ENCODE peak calls at places on chromosome 3, in five cellular contexts. One of them, this sample, is unnamed.
A peak's percentile ranks its signal among the peaks of the same experiment; 100 is the strongest.

GRCh38 chr3:48015451-48016182 is 599 bp downstream of the MAP4 start:
- DNase-seq in SK-N-DZ: peak; percentile 50
- DNase-seq in NCI-H748 treated with DMSO at 0.1 percent for 48 hours: no peak
- DNase-seq in RPMI8226: no peak
- DNase-seq in left cardiac atrium: no peak
- DNase-seq in this sample: no peak

GRCh38 chr3:197792019-197792647 is 1.1 kb downstream of the LRCH3 start:
- DNase-seq in SK-N-DZ: peak; percentile 14
- DNase-seq in NCI-H748 treated with DMSO at 0.1 percent for 48 hours: no peak
- DNase-seq in RPMI8226: no peak
- DNase-seq in left cardiac atrium: no peak
- DNase-seq in this sample: no peak

GRCh38 chr3:4571690-4572334 is 78.7 kb downstream of the ITPR1 start:
- DNase-seq in SK-N-DZ: peak; percentile 30
- DNase-seq in NCI-H748 treated with DMSO at 0.1 percent for 48 hours: no peak
- DNase-seq in RPMI8226: no peak
- DNase-seq in left cardiac atrium: no peak
- DNase-seq in this sample: no peak

GRCh38 chr3:189278211-189278610 is 106.4 kb downstream of the TPRG1 start:
- DNase-seq in SK-N-DZ: no peak
- DNase-seq in NCI-H748 treated with DMSO at 0.1 percent for 48 hours: no peak
- DNase-seq in RPMI8226: no peak
- DNase-seq in left cardiac atrium: no peak
- DNase-seq in this sample: no peak

GRCh38 chr3:100776736-100777135 is 67.4 kb downstream of the TFG start:
- DNase-seq in SK-N-DZ: no peak
- DNase-seq in NCI-H748 treated with DMSO at 0.1 percent for 48 hours: no peak
- DNase-seq in RPMI8226: no peak
- DNase-seq in left cardiac atrium: no peak
- DNase-seq in this sample: no peak

GRCh38 chr3:111173328-111173900 is 101.8 kb downstream of the NECTIN3 start:
- DNase-seq in SK-N-DZ: no peak
- DNase-seq in NCI-H748 treated with DMSO at 0.1 percent for 48 hours: peak; percentile 46
- DNase-seq in RPMI8226: no peak
- DNase-seq in left cardiac atrium: no peak
- DNase-seq in this sample: no peak

GRCh38 chr3:117910820-117911524 is 1123.7 kb downstream of the IGSF11 start:
- DNase-seq in SK-N-DZ: peak; percentile 70
- DNase-seq in NCI-H748 treated with DMSO at 0.1 percent for 48 hours: no peak
- DNase-seq in RPMI8226: no peak
- DNase-seq in left cardiac atrium: no peak
- DNase-seq in this sample: no peak

GRCh38 chr3:172138031-172138538 is 98.7 kb downstream of the FNDC3B start:
- DNase-seq in SK-N-DZ: no peak
- DNase-seq in NCI-H748 treated with DMSO at 0.1 percent for 48 hours: no peak
- DNase-seq in RPMI8226: no peak
- DNase-seq in left cardiac atrium: peak; percentile 26
- DNase-seq in this sample: no peak

GRCh38 chr3:38131621-38132369 is 5.1 kb downstream of the ACAA1 start:
- DNase-seq in SK-N-DZ: peak; percentile 19
- DNase-seq in NCI-H748 treated with DMSO at 0.1 percent for 48 hours: no peak
- DNase-seq in RPMI8226: peak; percentile 54
- DNase-seq in left cardiac atrium: no peak
- DNase-seq in this sample: no peak

GRCh38 chr3:10532939-10533730 is 27.7 kb upstream of the ATP2B2 start:
- DNase-seq in SK-N-DZ: no peak
- DNase-seq in NCI-H748 treated with DMSO at 0.1 percent for 48 hours: no peak
- DNase-seq in RPMI8226: no peak
- DNase-seq in left cardiac atrium: no peak
- DNase-seq in this sample: no peak

GRCh38 chr3:58242340-58242739 is 4.7 kb downstream of the ABHD6 start:
- DNase-seq in SK-N-DZ: no peak
- DNase-seq in NCI-H748 treated with DMSO at 0.1 percent for 48 hours: no peak
- DNase-seq in RPMI8226: no peak
- DNase-seq in left cardiac atrium: no peak
- DNase-seq in this sample: no peak

GRCh38 chr3:159045279-159045678 is 243.4 kb downstream of the MFSD1 start:
- DNase-seq in SK-N-DZ: no peak
- DNase-seq in NCI-H748 treated with DMSO at 0.1 percent for 48 hours: peak; percentile 82
- DNase-seq in RPMI8226: no peak
- DNase-seq in left cardiac atrium: no peak
- DNase-seq in this sample: no peak

GRCh38 chr3:3799173-3800075 is at the start of gene LRRN1:
- DNase-seq in SK-N-DZ: peak; percentile 89
- DNase-seq in NCI-H748 treated with DMSO at 0.1 percent for 48 hours: peak; percentile 25
- DNase-seq in RPMI8226: peak; percentile 31
- DNase-seq in left cardiac atrium: peak; percentile 55
- DNase-seq in this sample: no peak

GRCh38 chr3:170154084-170154483 is 27.4 kb downstream of the PHC3 start:
- DNase-seq in SK-N-DZ: no peak
- DNase-seq in NCI-H748 treated with DMSO at 0.1 percent for 48 hours: no peak
- DNase-seq in RPMI8226: no peak
- DNase-seq in left cardiac atrium: no peak
- DNase-seq in this sample: no peak

GRCh38 chr3:170346481-170347125 is 10.9 kb upstream of the SKIL start:
- DNase-seq in SK-N-DZ: no peak
- DNase-seq in NCI-H748 treated with DMSO at 0.1 percent for 48 hours: no peak
- DNase-seq in RPMI8226: no peak
- DNase-seq in left cardiac atrium: no peak
- DNase-seq in this sample: no peak

GRCh38 chr3:188840290-188840689 is 331.5 kb upstream of the TPRG1 start:
- DNase-seq in SK-N-DZ: no peak
- DNase-seq in NCI-H748 treated with DMSO at 0.1 percent for 48 hours: no peak
- DNase-seq in RPMI8226: no peak
- DNase-seq in left cardiac atrium: no peak
- DNase-seq in this sample: no peak

GRCh38 chr3:52056521-52056967 is at the start of gene DUSP7:
- DNase-seq in SK-N-DZ: peak; percentile 67
- DNase-seq in NCI-H748 treated with DMSO at 0.1 percent for 48 hours: peak; percentile 3
- DNase-seq in RPMI8226: peak; percentile 87
- DNase-seq in left cardiac atrium: peak; percentile 83
- DNase-seq in this sample: no peak

GRCh38 chr3:15271785-15272381 is 60.5 kb downstream of the SH3BP5 start:
- DNase-seq in SK-N-DZ: no peak
- DNase-seq in NCI-H748 treated with DMSO at 0.1 percent for 48 hours: no peak
- DNase-seq in RPMI8226: no peak
- DNase-seq in left cardiac atrium: peak; percentile 49
- DNase-seq in this sample: no peak

GRCh38 chr3:173932624-173933023 is 535.1 kb downstream of the NLGN1 start:
- DNase-seq in SK-N-DZ: no peak
- DNase-seq in NCI-H748 treated with DMSO at 0.1 percent for 48 hours: no peak
- DNase-seq in RPMI8226: peak; percentile 91
- DNase-seq in left cardiac atrium: no peak
- DNase-seq in this sample: peak; percentile 69

GRCh38 chr3:182738583-182739514 is 54.5 kb upstream of the ATP11B start:
- DNase-seq in SK-N-DZ: no peak
- DNase-seq in NCI-H748 treated with DMSO at 0.1 percent for 48 hours: no peak
- DNase-seq in RPMI8226: no peak
- DNase-seq in left cardiac atrium: no peak
- DNase-seq in this sample: no peak

GRCh38 chr3:67329358-67329757 is 325.1 kb downstream of the SUCLG2 start:
- DNase-seq in SK-N-DZ: no peak
- DNase-seq in NCI-H748 treated with DMSO at 0.1 percent for 48 hours: no peak
- DNase-seq in RPMI8226: no peak
- DNase-seq in left cardiac atrium: no peak
- DNase-seq in this sample: no peak

GRCh38 chr3:42092006-42092405 is 849 bp downstream of the TRAK1 start:
- DNase-seq in SK-N-DZ: no peak
- DNase-seq in NCI-H748 treated with DMSO at 0.1 percent for 48 hours: no peak
- DNase-seq in RPMI8226: no peak
- DNase-seq in left cardiac atrium: no peak
- DNase-seq in this sample: no peak

GRCh38 chr3:108806316-108806715 is 16.3 kb upstream of the TRAT1 start:
- DNase-seq in SK-N-DZ: no peak
- DNase-seq in NCI-H748 treated with DMSO at 0.1 percent for 48 hours: no peak
- DNase-seq in RPMI8226: no peak
- DNase-seq in left cardiac atrium: no peak
- DNase-seq in this sample: no peak

GRCh38 chr3:49244589-49245205 is 32.3 kb downstream of the C3orf62 start:
- DNase-seq in SK-N-DZ: peak; percentile 10
- DNase-seq in NCI-H748 treated with DMSO at 0.1 percent for 48 hours: no peak
- DNase-seq in RPMI8226: peak; percentile 52
- DNase-seq in left cardiac atrium: no peak
- DNase-seq in this sample: no peak

GRCh38 chr3:50316657-50317242 is 5.8 kb downstream of the HYAL2 start:
- DNase-seq in SK-N-DZ: no peak
- DNase-seq in NCI-H748 treated with DMSO at 0.1 percent for 48 hours: no peak
- DNase-seq in RPMI8226: no peak
- DNase-seq in left cardiac atrium: peak; percentile 66
- DNase-seq in this sample: no peak

GRCh38 chr3:194269610-194270145 is 81.5 kb downstream of the CPN2 start:
- DNase-seq in SK-N-DZ: no peak
- DNase-seq in NCI-H748 treated with DMSO at 0.1 percent for 48 hours: no peak
- DNase-seq in RPMI8226: no peak
- DNase-seq in left cardiac atrium: peak; percentile 95
- DNase-seq in this sample: peak; percentile 74